ENCODE peak calls at places on chromosomes 6 and 20, in nine cellular contexts. D, P, Q, L, F, V, Z, U and A are unnamed samples.

GRCh38 chr20:5569021-5569420 is 181.2 kb upstream of the SHLD1 start:
- DNase-seq in U (peak; percentile 40), Q (no peak), L (peak; percentile 14), Z (peak; percentile 43), V (peak; percentile 43), P (peak; percentile 23), D (no peak), F (peak; percentile 14), A (peak; percentile 70)

GRCh38 chr6:156686940-156687874 is 90.0 kb upstream of the ARID1B start:
- DNase-seq in U (peak; percentile 77), D (peak; percentile 94), Q (peak; percentile 95), P (peak; percentile 100), Z (peak; percentile 72), L (peak; percentile 57), V (peak; percentile 86), F (peak; percentile 55), A (peak; percentile 76)

GRCh38 chr20:48676125-48676524 is 151.7 kb downstream of the PREX1 start:
- DNase-seq in Z (no peak), Q (peak; percentile 26), U (no peak), F (no peak), D (no peak), P (no peak), L (no peak), V (no peak), A (no peak)

GRCh38 chr6:29011276-29011734 is 6.2 kb upstream of the ZNF311 start:
- DNase-seq in Q (peak; percentile 59), U (peak; percentile 52), V (peak; percentile 64), D (peak; percentile 73), Z (peak; percentile 49), P (peak; percentile 79), L (no peak), F (no peak), A (no peak)

GRCh38 chr20:61024390-61024789 is 227.7 kb upstream of the CDH4 start:
- DNase-seq in F (no peak), L (no peak), V (no peak), D (no peak), Z (no peak), Q (no peak), P (no peak), U (no peak), A (no peak)

GRCh38 chr20:34022154-34022842 is 28.6 kb downstream of the RALY start:
- DNase-seq in U (no peak), Z (no peak), F (no peak), D (peak; percentile 56), V (peak; percentile 40), L (no peak), P (peak; percentile 21), Q (no peak), A (peak; percentile 61)

GRCh38 chr6:142702501-142703460 is 242.2 kb downstream of the HIVEP2 start:
- DNase-seq in L (no peak), D (no peak), P (no peak), Q (peak; percentile 77), U (no peak), F (no peak), V (no peak), Z (no peak), A (no peak)

GRCh38 chr20:9617940-9618339 is 103.5 kb downstream of the LAMP5 start:
- DNase-seq in P (peak; percentile 20), D (peak; percentile 37), F (no peak), V (peak; percentile 21), L (no peak), U (no peak), Z (no peak), Q (no peak), A (peak; percentile 77)

GRCh38 chr6:29992792-29993191 is 50.5 kb downstream of the HLA-A start:
- DNase-seq in L (no peak), Z (no peak), V (peak; percentile 62), P (peak; percentile 76), F (no peak), Q (no peak), D (no peak), U (no peak), A (peak; percentile 94)

GRCh38 chr6:16129623-16130243 is 847 bp downstream of the MYLIP start:
- DNase-seq in L (no peak), Z (peak; percentile 51), D (peak; percentile 20), V (peak; percentile 22), Q (no peak), P (no peak), U (peak; percentile 38), F (peak; percentile 17), A (peak; percentile 50)

GRCh38 chr6:105764318-105764717 is 321.8 kb upstream of the PRDM1 start:
- DNase-seq in F (no peak), D (no peak), V (no peak), P (no peak), Q (no peak), L (no peak), Z (no peak), U (no peak), A (no peak)

GRCh38 chr6:143164565-143165105 is 103.9 kb downstream of the AIG1 start:
- DNase-seq in U (no peak), P (no peak), V (no peak), Z (no peak), Q (no peak), D (no peak), L (no peak), F (no peak), A (no peak)

GRCh38 chr6:15244605-15245360 is 1.1 kb upstream of the JARID2 start:
- DNase-seq in Q (peak; percentile 85), U (peak; percentile 64), L (peak; percentile 32), P (peak; percentile 83), Z (peak; percentile 68), V (peak; percentile 78), F (no peak), D (peak; percentile 52), A (peak; percentile 64)

GRCh38 chr20:16423311-16424212 is 149.7 kb downstream of the KIF16B start:
- DNase-seq in V (peak; percentile 48), F (no peak), Q (no peak), P (no peak), U (no peak), L (no peak), Z (no peak), D (no peak), A (peak; percentile 12)

GRCh38 chr6:2982464-2983121 is 11.2 kb upstream of the SERPINB6 start:
- DNase-seq in D (no peak), Q (no peak), U (no peak), V (peak; percentile 25), F (no peak), P (no peak), L (no peak), Z (no peak), A (no peak)

GRCh38 chr6:133637436-133637835 is 251.5 kb upstream of the TCF21 start:
- DNase-seq in Q (no peak), D (no peak), F (no peak), U (no peak), V (no peak), P (no peak), Z (no peak), L (no peak), A (no peak)

GRCh38 chr6:16274519-16275229 is 36.3 kb downstream of the GMPR start:
- DNase-seq in P (no peak), D (no peak), V (peak; percentile 46), U (no peak), F (no peak), Z (no peak), L (no peak), Q (no peak), A (no peak)

GRCh38 chr6:170067923-170068360 is 222.9 kb downstream of the DLL1 start:
- DNase-seq in V (no peak), U (no peak), L (no peak), F (no peak), Q (peak; percentile 31), Z (no peak), D (no peak), P (no peak), A (no peak)

GRCh38 chr20:32191873-32192272 is 15.7 kb downstream of the PLAGL2 start:
- DNase-seq in U (no peak), F (no peak), V (peak; percentile 16), L (no peak), Q (no peak), D (no peak), Z (no peak), P (no peak), A (no peak)

GRCh38 chr6:84953401-84953800 is 189.0 kb upstream of the TBX18 start:
- DNase-seq in U (no peak), P (peak; percentile 31), Z (no peak), Q (no peak), V (no peak), F (no peak), L (no peak), D (no peak), A (no peak)

GRCh38 chr6:109308018-109308492 is 74.2 kb downstream of the CD164 start:
- DNase-seq in L (peak; percentile 20), Z (peak; percentile 68), F (no peak), V (peak; percentile 44), U (peak; percentile 41), D (no peak), P (peak; percentile 93), Q (peak; percentile 89), A (peak; percentile 84)

GRCh38 chr6:15061176-15061575 is 184.7 kb upstream of the JARID2 start:
- DNase-seq in U (no peak), L (no peak), V (no peak), Z (no peak), P (no peak), Q (no peak), D (peak; percentile 35), F (no peak), A (no peak)

GRCh38 chr6:128659878-128660622 is 139.7 kb upstream of the PTPRK start:
- DNase-seq in Z (no peak), F (no peak), L (no peak), D (no peak), P (no peak), Q (no peak), V (no peak), U (no peak), A (no peak)

GRCh38 chr20:54221996-54222890 is 14.4 kb downstream of the PFDN4 start:
- DNase-seq in P (no peak), D (no peak), Z (no peak), Q (no peak), V (no peak), U (no peak), F (no peak), L (no peak), A (no peak)

GRCh38 chr6:142400495-142400894 is 98.7 kb downstream of the ADGRG6 start:
- DNase-seq in D (no peak), U (no peak), P (no peak), L (no peak), Z (no peak), Q (no peak), F (no peak), V (peak; percentile 45), A (no peak)

GRCh38 chr20:58312836-58313235 is 3.3 kb downstream of the RAB22A start:
- DNase-seq in V (no peak), D (no peak), F (no peak), L (no peak), Q (no peak), P (no peak), Z (peak; percentile 49), U (no peak), A (peak; percentile 64)

GRCh38 chr6:88808381-88808780 is 155.0 kb downstream of the RNGTT start:
- DNase-seq in Z (no peak), F (no peak), U (no peak), Q (no peak), V (no peak), D (no peak), L (no peak), P (no peak), A (no peak)

GRCh38 chr6:106674541-106675229 is 45.3 kb downstream of the QRSL1 start:
- DNase-seq in Z (no peak), L (no peak), V (no peak), U (no peak), Q (no peak), F (no peak), D (no peak), P (no peak), A (no peak)

GRCh38 chr20:25685276-25686080 is 11.2 kb downstream of the ZNF337 start:
- DNase-seq in P (no peak), F (no peak), Z (no peak), V (no peak), U (no peak), L (no peak), D (peak; percentile 24), Q (no peak), A (no peak)

GRCh38 chr20:10591956-10592521 is 81.8 kb downstream of the JAG1 start:
- DNase-seq in Z (no peak), D (no peak), F (no peak), P (peak; percentile 35), Q (no peak), L (no peak), U (no peak), V (peak; percentile 71), A (no peak)

GRCh38 chr6:84633771-84634170 is 130.6 kb downstream of the TBX18 start:
- DNase-seq in F (no peak), P (no peak), Q (no peak), L (no peak), D (no peak), U (no peak), Z (no peak), V (no peak), A (no peak)